ENCODE peak calls at places on chromosomes 11 and 22, in seven cellular contexts. T is fibroblast of lung, A is stomach, V is IMR-90, B is Caco-2, E is astrocyte of the spinal cord, K is mucosa of descending colon. D is an unnamed sample.

GRCh38 chr11:133579165-133580031 is 47.1 kb upstream of the OPCML start:
- DNase-seq in T (no peak), A (no peak), V (no peak), B (no peak), E (no peak), K (no peak), D (no peak)

GRCh38 chr11:111148116-111148515 is 97.4 kb upstream of the POU2AF2 start:
- DNase-seq in T (peak), A (no peak), V (peak), B (no peak), E (peak), K (no peak), D (peak)

GRCh38 chr11:2298795-2299747 is 2.6 kb downstream of the C11orf21 start:
- DNase-seq in T (no peak), A (peak), V (no peak), B (peak), E (no peak), K (peak), D (peak)

GRCh38 chr11:133238455-133238854 is 293.8 kb downstream of the OPCML start:
- DNase-seq in T (no peak), A (no peak), V (no peak), B (peak), E (no peak), K (no peak), D (no peak)

GRCh38 chr22:39316440-39317083 is 2.9 kb downstream of the RPL3 start:
- DNase-seq in T (peak), A (peak), V (peak), B (peak), E (peak), K (peak), D (peak)

GRCh38 chr22:28497188-28497587 is 182.5 kb downstream of the TTC28 start:
- DNase-seq in T (peak), A (no peak), V (peak), B (no peak), E (no peak), K (no peak), D (peak)

GRCh38 chr22:50620861-50621490 is 7.0 kb downstream of the ARSA start:
- DNase-seq in T (no peak), A (no peak), V (no peak), B (no peak), E (peak), K (peak), D (peak)

GRCh38 chr22:48334971-48335370 is 1492.7 kb downstream of the BRD1 start:
- DNase-seq in T (no peak), A (no peak), V (no peak), B (no peak), E (no peak), K (no peak), D (no peak)

GRCh38 chr11:132999519-132999918 is 532.8 kb downstream of the OPCML start:
- DNase-seq in T (no peak), A (no peak), V (no peak), B (no peak), E (no peak), K (no peak), D (no peak)

GRCh38 chr22:31926969-31927368 is 17.4 kb upstream of the YWHAH start:
- DNase-seq in T (no peak), A (no peak), V (no peak), B (no peak), E (no peak), K (no peak), D (peak)

GRCh38 chr22:32337015-32337414 is 20.7 kb upstream of the RFPL3 start:
- DNase-seq in T (no peak), A (peak), V (no peak), B (no peak), E (no peak), K (no peak), D (no peak)

GRCh38 chr11:35109827-35110226 is 29.1 kb upstream of the CD44 start:
- DNase-seq in T (no peak), A (no peak), V (no peak), B (no peak), E (no peak), K (no peak), D (no peak)

GRCh38 chr11:118217575-118217974 is 7.2 kb downstream of the JAML start:
- DNase-seq in T (no peak), A (no peak), V (no peak), B (no peak), E (no peak), K (no peak), D (no peak)

GRCh38 chr11:119101759-119102423 is at the start of gene DPAGT1:
- DNase-seq in T (peak), A (peak), V (peak), B (peak), E (peak), K (peak), D (peak)

GRCh38 chr11:3977078-3977477 is 117.5 kb upstream of the RRM1 start:
- DNase-seq in T (no peak), A (no peak), V (no peak), B (no peak), E (no peak), K (no peak), D (no peak)

GRCh38 chr11:97201743-97202612 is 812.2 kb downstream of the JRKL start:
- DNase-seq in T (no peak), A (no peak), V (no peak), B (no peak), E (no peak), K (no peak), D (no peak)

GRCh38 chr22:50455201-50455600 is 19.6 kb downstream of the SBF1 start:
- DNase-seq in T (no peak), A (no peak), V (no peak), B (no peak), E (no peak), K (no peak), D (no peak)

GRCh38 chr22:44362249-44363040 is 49.7 kb upstream of the SHISAL1 start:
- DNase-seq in T (peak), A (no peak), V (peak), B (no peak), E (no peak), K (no peak), D (no peak)

GRCh38 chr22:48492371-48493320 is 1335.0 kb downstream of the BRD1 start:
- DNase-seq in T (peak), A (peak), V (peak), B (peak), E (peak), K (peak), D (peak)

GRCh38 chr11:102604875-102605274 is 20.3 kb downstream of the MMP20 start:
- DNase-seq in T (no peak), A (no peak), V (no peak), B (peak), E (no peak), K (no peak), D (no peak)

GRCh38 chr11:1291295-1292017 is 18.0 kb downstream of the TOLLIP start:
- DNase-seq in T (no peak), A (no peak), V (no peak), B (peak), E (no peak), K (no peak), D (no peak)

GRCh38 chr11:114163231-114163631 is 103.7 kb downstream of the ZBTB16 start:
- DNase-seq in T (no peak), A (peak), V (peak), B (no peak), E (no peak), K (no peak), D (no peak)

GRCh38 chr11:104843150-104843837 is 55.0 kb downstream of the CASP12 start:
- DNase-seq in T (no peak), A (no peak), V (no peak), B (no peak), E (no peak), K (no peak), D (no peak)

GRCh38 chr22:24404561-24405275 is 22.7 kb upstream of the ADORA2A start:
- DNase-seq in T (no peak), A (no peak), V (no peak), B (no peak), E (no peak), K (no peak), D (no peak)

GRCh38 chr11:63670077-63670737 is 969 bp downstream of the ATL3 start:
- DNase-seq in T (peak), A (no peak), V (peak), B (no peak), E (peak), K (no peak), D (peak)

GRCh38 chr11:4059424-4059823 is 35.2 kb upstream of the RRM1 start:
- DNase-seq in T (no peak), A (no peak), V (no peak), B (no peak), E (no peak), K (no peak), D (no peak)

GRCh38 chr11:47345890-47346563 is 6.5 kb downstream of the MYBPC3 start:
- DNase-seq in T (no peak), A (no peak), V (no peak), B (no peak), E (no peak), K (no peak), D (no peak)

GRCh38 chr11:66684635-66685034 is 6.9 kb upstream of the RBM4B start:
- DNase-seq in T (no peak), A (no peak), V (no peak), B (no peak), E (no peak), K (no peak), D (no peak)

GRCh38 chr11:119419246-119419645 is 3.7 kb downstream of the THY1 start:
- DNase-seq in T (no peak), A (no peak), V (no peak), B (no peak), E (no peak), K (no peak), D (no peak)

GRCh38 chr11:126111458-126112116 is 48.9 kb upstream of the CDON start:
- DNase-seq in T (no peak), A (peak), V (no peak), B (no peak), E (no peak), K (no peak), D (no peak)

GRCh38 chr11:62737196-62737595 is 8.9 kb downstream of the TTC9C start:
- DNase-seq in T (no peak), A (no peak), V (no peak), B (no peak), E (no peak), K (no peak), D (no peak)

GRCh38 chr22:29387921-29388758 is at the start of gene AP1B1:
- DNase-seq in T (peak), A (peak), V (peak), B (peak), E (peak), K (peak), D (peak)

GRCh38 chr11:127191689-127192088 is 191.1 kb upstream of the KIRREL3 start:
- DNase-seq in T (no peak), A (no peak), V (no peak), B (no peak), E (no peak), K (no peak), D (no peak)

GRCh38 chr11:127193916-127194315 is 193.3 kb upstream of the KIRREL3 start:
- DNase-seq in T (no peak), A (no peak), V (no peak), B (no peak), E (no peak), K (no peak), D (no peak)

GRCh38 chr11:127199306-127199801 is 198.8 kb upstream of the KIRREL3 start:
- DNase-seq in T (no peak), A (no peak), V (no peak), B (no peak), E (no peak), K (no peak), D (no peak)

GRCh38 chr11:127195791-127196190 is 195.2 kb upstream of the KIRREL3 start:
- DNase-seq in T (no peak), A (no peak), V (no peak), B (no peak), E (no peak), K (no peak), D (no peak)
- H3K4me3 ChIP-seq in T (no peak), A (no peak), V (no peak), B (no peak), E (no peak), K (no peak), D (no peak)

GRCh38 chr11:61290905-61291690 is 4.0 kb downstream of the VWCE start:
- DNase-seq in T (no peak), A (no peak), V (no peak), B (no peak), E (no peak), K (no peak), D (no peak)
- TF ChIP-seq CTCF in T (no peak), A (no peak), V (no peak), B (no peak), E (peak), K (no peak), D (peak)

GRCh38 chr22:30400159-30400558 is 3.3 kb downstream of the SEC14L2 start:
- DNase-seq in T (no peak), A (no peak), V (no peak), B (no peak), E (no peak), K (no peak), D (no peak)

GRCh38 chr22:30398685-30399680 is 2.2 kb downstream of the SEC14L2 start:
- DNase-seq in T (no peak), A (no peak), V (no peak), B (no peak), E (no peak), K (no peak), D (no peak)

GRCh38 chr22:30396871-30397655 is at the start of gene SEC14L2:
- DNase-seq in T (peak), A (peak), V (peak), B (peak), E (peak), K (peak), D (peak)

GRCh38 chr22:30399718-30400117 is 2.9 kb downstream of the SEC14L2 start:
- DNase-seq in T (no peak), A (no peak), V (no peak), B (no peak), E (no peak), K (no peak), D (no peak)

GRCh38 chr22:30397656-30398635 is 1.1 kb downstream of the SEC14L2 start:
- DNase-seq in T (no peak), A (no peak), V (no peak), B (no peak), E (no peak), K (no peak), D (no peak)
- H3K4me3 ChIP-seq in T (peak), A (peak), V (peak), B (peak), E (peak), K (no peak), D (peak)

DNA sequence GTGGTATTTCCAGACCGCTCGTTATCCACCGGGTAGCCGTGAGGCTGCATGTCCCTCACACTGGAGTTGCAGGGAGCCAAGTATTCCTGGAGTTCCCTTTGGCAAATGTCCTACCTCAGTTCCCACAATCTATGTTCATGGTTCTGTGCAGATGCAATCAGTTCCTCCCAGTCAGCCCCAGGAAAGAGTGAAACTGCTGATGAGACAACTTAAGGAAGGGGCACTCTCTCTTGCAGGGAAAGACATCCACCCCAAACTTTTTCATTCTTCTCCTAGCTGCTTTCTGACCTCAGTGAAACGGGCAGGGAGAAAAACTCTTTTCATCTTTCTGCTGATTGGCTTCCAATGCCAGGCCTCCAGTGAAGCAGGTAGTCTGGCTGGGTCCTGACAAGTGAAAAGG is 205.1 kb upstream of the TMEM45B start:
- DNase-seq in T (no peak), A (no peak), V (no peak), B (no peak), E (no peak), K (no peak), D (no peak)
- TF ChIP-seq CTCF in T (no peak), A (no peak), V (no peak), B (no peak), E (no peak), K (no peak), D (no peak)

GRCh38 chr11:44833221-44833620 is 106.5 kb downstream of the TSPAN18 start:
- DNase-seq in T (no peak), A (no peak), V (no peak), B (no peak), E (no peak), K (no peak), D (no peak)

GRCh38 chr11:44834846-44835245 is 108.1 kb downstream of the TSPAN18 start:
- DNase-seq in T (no peak), A (no peak), V (no peak), B (no peak), E (no peak), K (no peak), D (no peak)

GRCh38 chr11:44832452-44832851 is 105.7 kb downstream of the TSPAN18 start:
- DNase-seq in T (no peak), A (no peak), V (no peak), B (no peak), E (no peak), K (no peak), D (no peak)

GRCh38 chr11:44835326-44835725 is 108.6 kb downstream of the TSPAN18 start:
- DNase-seq in T (no peak), A (no peak), V (no peak), B (no peak), E (no peak), K (no peak), D (no peak)

DNA sequence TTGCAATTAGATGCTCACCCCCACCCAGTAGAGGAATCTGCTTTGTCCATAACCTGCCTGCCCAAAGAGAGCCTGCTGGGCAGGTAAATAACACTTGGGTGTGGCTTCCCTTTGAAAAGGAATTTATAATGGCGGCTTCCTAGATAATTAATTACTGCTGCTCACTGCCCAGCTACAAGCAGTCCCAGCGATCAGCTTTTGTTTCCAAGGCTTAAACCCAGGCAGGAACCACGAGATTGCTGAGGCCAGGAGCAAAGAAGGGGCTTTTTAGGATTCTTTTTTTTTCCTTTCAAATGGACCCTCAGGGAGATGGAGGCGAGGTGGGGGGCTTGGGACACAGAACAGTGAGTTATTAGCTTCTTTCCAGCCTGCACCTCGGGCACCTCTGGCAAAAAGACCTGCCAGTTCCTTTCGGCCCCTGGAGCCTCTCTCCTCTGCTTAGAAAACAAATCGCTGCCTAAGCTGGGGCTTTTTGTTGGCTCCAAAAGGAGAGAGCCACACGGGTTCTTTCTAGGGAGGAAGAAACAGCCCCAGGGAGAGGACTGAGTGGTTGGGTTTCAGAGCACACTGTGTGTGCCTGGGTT is 107.2 kb downstream of the TSPAN18 start:
- DNase-seq in T (no peak), A (no peak), V (no peak), B (peak), E (no peak), K (no peak), D (no peak)
- H3K4me3 ChIP-seq in T (no peak), A (no peak), V (no peak), B (no peak), E (no peak), K (no peak), D (no peak)

GRCh38 chr22:19629720-19630419 is 84.4 kb upstream of the SEPTIN5 start:
- DNase-seq in T (peak), A (peak), V (peak), B (peak), E (peak), K (peak), D (peak)

GRCh38 chr22:19630614-19631013 is 83.7 kb upstream of the SEPTIN5 start:
- DNase-seq in T (no peak), A (no peak), V (no peak), B (no peak), E (no peak), K (no peak), D (no peak)

GRCh38 chr22:19634206-19634536 is 80.1 kb upstream of the SEPTIN5 start:
- DNase-seq in T (no peak), A (no peak), V (no peak), B (peak), E (no peak), K (no peak), D (no peak)

GRCh38 chr22:19632671-19633148 is 81.6 kb upstream of the SEPTIN5 start:
- DNase-seq in T (no peak), A (no peak), V (no peak), B (peak), E (no peak), K (no peak), D (no peak)

DNA sequence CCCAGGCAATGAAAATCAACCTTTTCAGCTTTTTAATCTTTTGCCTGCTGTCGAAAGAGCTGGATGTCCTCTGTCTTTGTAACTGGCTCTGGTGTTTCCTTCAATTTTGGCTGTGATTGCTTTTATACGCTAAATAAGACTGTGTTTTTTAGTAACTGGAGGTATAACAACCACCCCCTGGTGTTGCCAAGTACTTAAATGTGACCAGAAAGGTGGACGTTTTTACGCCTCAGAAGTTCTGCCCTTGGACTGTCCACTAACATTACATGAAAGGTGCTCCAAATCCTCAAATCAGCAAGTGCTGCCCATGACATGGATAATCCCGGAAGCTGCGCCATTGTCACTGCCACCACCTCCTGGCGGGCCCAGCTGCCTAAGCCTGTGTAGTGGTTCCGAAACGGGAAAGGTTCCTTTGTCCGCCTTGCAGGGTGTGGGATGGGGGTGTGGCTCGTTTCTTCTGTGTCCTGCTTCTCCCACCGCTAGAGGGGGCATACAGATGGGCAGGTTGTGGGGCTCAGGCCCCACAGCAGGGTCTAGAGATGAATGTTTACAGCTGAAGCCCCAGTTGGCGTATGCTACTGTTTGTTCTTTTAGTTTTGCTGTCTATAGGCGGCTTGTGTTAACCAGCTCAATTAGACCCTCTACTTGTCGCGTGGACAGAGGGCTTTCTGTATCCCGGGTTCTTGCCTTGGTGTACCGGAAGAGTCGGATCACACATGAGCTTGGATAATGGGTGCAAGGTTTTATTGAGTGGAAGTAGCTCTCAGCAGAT is 82.2 kb upstream of the SEPTIN5 start:
- DNase-seq in T (peak), A (no peak), V (peak), B (peak), E (peak), K (no peak), D (peak)
- TF ChIP-seq CTCF in T (peak), A (no peak), V (peak), B (peak), E (peak), K (no peak), D (peak)

GRCh38 chr11:40203606-40204005 is 1255.8 kb downstream of the LRRC4C start:
- DNase-seq in T (no peak), A (no peak), V (no peak), B (no peak), E (no peak), K (no peak), D (no peak)
- H3K4me3 ChIP-seq in T (no peak), A (no peak), V (no peak), B (no peak), E (no peak), K (no peak), D (no peak)

GRCh38 chr11:69640260-69640994 is 529 bp upstream of the CCND1 start:
- DNase-seq in T (peak), A (peak), V (no peak), B (peak), E (no peak), K (peak), D (peak)

GRCh38 chr11:69639843-69640242 is 1.1 kb upstream of the CCND1 start:
- DNase-seq in T (no peak), A (no peak), V (no peak), B (no peak), E (no peak), K (no peak), D (no peak)

GRCh38 chr11:69641681-69642548 is 959 bp downstream of the CCND1 start:
- DNase-seq in T (peak), A (no peak), V (no peak), B (peak), E (no peak), K (peak), D (peak)

GRCh38 chr11:69642549-69642912 is 1.6 kb downstream of the CCND1 start:
- DNase-seq in T (no peak), A (peak), V (no peak), B (no peak), E (no peak), K (peak), D (no peak)

GRCh38 chr11:69640995-69641581 is at the start of gene CCND1:
- DNase-seq in T (peak), A (peak), V (peak), B (peak), E (peak), K (peak), D (peak)
- TF ChIP-seq CTCF in T (no peak), A (no peak), V (peak), B (no peak), E (peak), K (no peak), D (peak)

D was measured in choroid plexus epithelial cell.